ENCODE peak calls at places on chromosomes 11 and 22, in four cellular contexts. E is fibroblast of lung, F is bronchial epithelial cell, K is BJ. D is an unnamed sample.

GRCh38 chr22:18075101-18075730 is 2.6 kb upstream of the PEX26 start:
- DNase-seq in E (no peak), F (no peak), K (no peak), D (no peak)

GRCh38 chr11:2927851-2928604 is 1.2 kb downstream of the PHLDA2 start:
- DNase-seq in E (peak), F (no peak), K (no peak), D (peak)

GRCh38 chr11:100966366-100966765 is 163.2 kb downstream of the PGR start:
- DNase-seq in E (no peak), F (no peak), K (no peak), D (no peak)

GRCh38 chr11:94376841-94377240 is 24.4 kb downstream of the GPR83 start:
- DNase-seq in E (no peak), F (peak), K (no peak), D (no peak)

GRCh38 chr11:109034341-109034696 is 369.4 kb downstream of the DDX10 start:
- DNase-seq in E (no peak), F (peak), K (no peak), D (no peak)

GRCh38 chr11:75141166-75141565 is 9.7 kb upstream of the SLCO2B1 start:
- DNase-seq in E (no peak), F (no peak), K (no peak), D (no peak)

GRCh38 chr22:43187171-43188099 is 501 bp upstream of the TTLL12 start:
- DNase-seq in E (peak), F (peak), K (peak), D (peak)

GRCh38 chr22:33302049-33302545 is 243.9 kb upstream of the SYN3 start:
- DNase-seq in E (peak), F (peak), K (peak), D (peak)

GRCh38 chr22:25453557-25453956 is 110.9 kb upstream of the GRK3 start:
- DNase-seq in E (no peak), F (no peak), K (no peak), D (no peak)

GRCh38 chr11:111793863-111794262 is 27.7 kb upstream of the PPP2R1B start:
- DNase-seq in E (no peak), F (peak), K (peak), D (peak)
- H3K4me3 ChIP-seq in E (no peak), F (no peak), K (no peak), D (no peak)

GRCh38 chr22:46612904-46613605 is 7.1 kb upstream of the GRAMD4 start:
- DNase-seq in E (peak), F (no peak), K (no peak), D (no peak)

GRCh38 chr22:46613606-46613997 is 6.6 kb upstream of the GRAMD4 start:
- DNase-seq in E (peak), F (no peak), K (no peak), D (no peak)

GRCh38 chr22:46611189-46611588 is 9.0 kb upstream of the GRAMD4 start:
- DNase-seq in E (no peak), F (no peak), K (no peak), D (no peak)

GRCh38 chr22:46614070-46614931 is 5.9 kb upstream of the GRAMD4 start:
- DNase-seq in E (no peak), F (no peak), K (no peak), D (no peak)

DNA sequence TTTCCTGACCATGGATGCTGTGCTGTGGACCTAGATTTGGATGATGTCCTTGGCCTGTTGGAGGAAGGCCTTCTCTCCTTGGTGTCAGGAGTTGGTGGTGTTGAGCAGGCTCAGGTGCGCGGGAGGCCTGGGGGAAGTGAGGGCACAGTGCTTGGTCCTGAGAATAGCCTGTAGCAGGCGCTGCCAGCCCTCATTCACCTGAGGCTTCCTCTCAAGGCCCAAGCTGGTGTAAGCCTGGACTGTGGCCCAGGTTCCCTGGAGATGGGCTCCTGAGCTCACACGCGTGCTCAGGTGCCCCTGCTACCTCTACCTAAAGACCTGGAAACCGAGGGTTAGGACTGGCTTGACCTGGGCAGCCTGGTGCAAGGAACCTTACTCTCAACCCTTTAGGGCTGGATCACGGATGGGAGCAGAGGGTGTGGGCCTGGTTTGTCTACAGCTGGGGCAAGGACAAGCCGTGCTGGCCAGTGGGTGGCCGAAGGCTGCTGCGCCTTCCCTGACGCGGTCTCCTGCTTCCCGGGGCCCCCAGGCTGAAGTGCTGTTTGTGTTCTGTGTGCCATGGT is 7.8 kb upstream of the GRAMD4 start:
- DNase-seq in E (no peak), F (no peak), K (no peak), D (no peak)
- TF ChIP-seq CTCF in E (no peak), F (no peak), K (no peak), D (no peak)

DNA sequence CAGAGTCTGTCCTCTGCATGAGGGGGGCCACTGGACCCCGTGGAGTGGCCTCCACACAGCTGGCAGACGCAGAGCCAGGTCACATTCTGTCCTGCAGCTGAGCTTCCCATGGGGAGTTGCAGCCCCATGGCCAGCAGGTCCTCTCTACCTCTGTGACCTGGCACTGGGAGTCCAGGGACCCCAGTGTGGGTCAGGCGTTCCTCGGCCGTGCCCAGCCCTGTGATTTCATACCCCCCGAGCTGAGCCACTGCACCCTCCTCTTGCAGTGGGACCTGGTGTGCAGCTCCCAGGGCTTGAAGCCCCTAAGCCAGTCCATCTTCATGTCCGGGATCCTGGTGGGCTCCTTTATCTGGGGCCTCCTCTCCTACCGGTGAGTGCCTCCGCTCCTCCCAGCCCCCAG is 32.2 kb upstream of the SLC22A12 start:
- DNase-seq in E (no peak), F (no peak), K (no peak), D (no peak)
- H3K4me3 ChIP-seq in E (no peak), F (no peak), K (no peak), D (no peak)

GRCh38 chr11:15852179-15852578 is 504.2 kb downstream of the SOX6 start:
- DNase-seq in E (peak), F (peak), K (no peak), D (peak)
- TF ChIP-seq CTCF in E (peak), F (peak), K (peak), D (peak)

GRCh38 chr11:132114743-132115142 is 744.3 kb downstream of the NTM start:
- DNase-seq in E (no peak), F (no peak), K (no peak), D (no peak)
- H3K4me3 ChIP-seq in E (no peak), F (no peak), K (no peak), D (no peak)

GRCh38 chr11:3970101-3970500 is 114.6 kb downstream of the STIM1 start:
- DNase-seq in E (no peak), F (no peak), K (no peak), D (no peak)

GRCh38 chr11:3972431-3972830 is 117.0 kb downstream of the STIM1 start:
- DNase-seq in E (no peak), F (peak), K (no peak), D (no peak)

GRCh38 chr11:3969200-3969599 is 113.7 kb downstream of the STIM1 start:
- DNase-seq in E (no peak), F (no peak), K (no peak), D (no peak)

GRCh38 chr11:3969613-3970012 is 114.1 kb downstream of the STIM1 start:
- DNase-seq in E (no peak), F (no peak), K (no peak), D (no peak)

DNA sequence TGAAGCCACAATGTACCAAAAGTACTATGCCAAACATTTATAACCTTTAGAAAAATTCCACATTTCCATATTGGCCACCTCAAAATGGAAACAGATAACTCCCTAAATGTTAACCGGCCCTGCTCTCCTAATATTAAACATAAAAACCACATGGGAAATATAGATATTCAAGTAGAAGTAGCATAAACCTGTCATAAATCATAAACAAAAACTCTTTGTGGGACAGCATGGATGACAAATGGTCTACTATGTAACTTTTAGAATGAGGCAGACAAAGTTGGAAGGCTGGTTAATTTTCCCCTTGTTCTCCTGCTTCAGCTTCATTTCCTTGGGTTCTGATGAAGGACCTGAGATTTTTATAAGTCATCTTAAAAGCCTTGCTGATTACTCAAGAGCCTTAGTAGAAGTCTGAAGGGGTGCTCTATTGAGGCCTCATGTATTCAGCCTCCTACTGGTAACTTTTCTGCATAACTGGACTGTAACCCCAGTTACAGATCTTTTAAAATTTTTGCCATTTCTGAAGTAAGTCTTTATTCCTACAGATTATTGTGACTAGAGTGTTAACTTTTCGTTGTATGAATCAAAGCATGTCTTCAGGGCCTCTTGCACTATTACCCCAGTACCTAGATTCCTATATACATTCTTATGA is 116.4 kb downstream of the STIM1 start:
- DNase-seq in E (peak), F (peak), K (no peak), D (peak)
- TF ChIP-seq CTCF in E (peak), F (peak), K (peak), D (peak)

DNA sequence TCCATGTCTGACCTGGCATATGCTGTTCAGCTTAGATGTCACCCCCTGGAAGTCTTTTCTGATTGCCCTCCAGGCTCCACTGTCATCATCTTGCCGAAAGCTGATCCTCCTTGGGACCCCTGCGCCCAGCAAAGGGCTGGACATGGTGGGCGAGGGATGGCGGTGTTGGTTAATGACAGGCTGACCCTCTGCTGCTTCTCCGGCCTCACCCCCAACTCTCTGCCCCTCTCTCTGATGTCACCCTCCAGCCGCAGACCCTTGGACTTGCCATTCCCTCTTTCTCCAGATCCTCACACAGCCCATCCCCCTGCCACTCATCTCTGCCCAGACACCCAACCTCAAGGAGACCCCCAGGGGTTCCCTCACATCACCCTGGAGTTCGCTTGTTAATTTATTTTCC is 2.3 kb downstream of the EHBP1L1 start:
- DNase-seq in E (no peak), F (no peak), K (no peak), D (no peak)
- H3K4me3 ChIP-seq in E (no peak), F (no peak), K (no peak), D (peak)

GRCh38 chr11:131737357-131737756 is 366.9 kb downstream of the NTM start:
- DNase-seq in E (peak), F (no peak), K (no peak), D (peak)
- TF ChIP-seq CTCF in E (peak), F (no peak), K (peak), D (peak)

GRCh38 chr11:67397986-67398660 is 3.5 kb downstream of the PPP1CA start:
- DNase-seq in E (no peak), F (no peak), K (no peak), D (no peak)

GRCh38 chr11:67397536-67397935 is 4.1 kb downstream of the PPP1CA start:
- DNase-seq in E (no peak), F (no peak), K (no peak), D (no peak)

GRCh38 chr11:67400942-67401494 is 640 bp downstream of the PPP1CA start:
- DNase-seq in E (no peak), F (no peak), K (no peak), D (no peak)

GRCh38 chr11:67400251-67400941 is 1.3 kb downstream of the PPP1CA start:
- DNase-seq in E (no peak), F (no peak), K (no peak), D (no peak)

DNA sequence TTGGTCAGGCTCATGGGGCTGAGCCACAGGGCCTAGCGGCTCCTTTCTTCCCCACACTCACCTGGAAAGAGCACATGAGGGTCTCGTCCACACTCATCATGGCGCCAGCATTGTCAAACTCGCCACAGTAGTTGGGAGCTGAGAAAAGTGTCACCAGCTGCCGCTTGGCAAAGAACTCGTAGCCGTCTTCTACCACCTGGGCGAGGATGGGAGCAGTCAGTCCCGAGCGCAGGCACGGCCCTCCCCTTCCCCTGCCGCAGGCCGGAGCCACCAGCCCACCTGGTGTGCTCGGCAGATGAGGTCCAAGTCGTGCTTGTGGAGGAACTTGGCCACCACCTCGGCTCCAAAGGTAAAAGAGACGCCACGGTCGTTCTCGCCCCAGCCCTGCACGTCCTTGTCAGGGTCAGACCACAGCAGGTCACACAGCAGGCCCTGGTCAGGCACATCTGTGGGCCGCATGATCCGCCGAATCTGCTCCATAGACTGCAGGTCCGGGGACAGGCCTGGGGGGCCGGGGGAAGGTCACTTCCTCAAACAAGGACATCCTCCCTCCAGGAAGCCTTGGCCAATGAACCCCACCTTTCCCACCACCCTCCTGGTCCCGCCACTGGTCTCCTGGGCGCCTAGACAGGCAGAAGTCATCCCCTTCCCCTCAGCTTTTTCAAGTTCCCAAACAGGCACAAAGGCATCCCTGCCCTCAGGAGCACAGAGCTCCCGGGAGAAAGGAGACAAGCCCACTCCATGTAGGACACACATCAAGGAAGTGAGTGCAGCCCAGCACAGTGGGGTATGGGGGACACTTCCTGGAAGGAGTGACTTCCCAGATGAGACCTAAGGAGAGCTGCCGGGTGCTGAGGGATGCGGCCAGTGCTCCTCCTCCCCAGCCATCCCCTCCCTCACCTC is 2.7 kb downstream of the PPP1CA start:
- DNase-seq in E (no peak), F (no peak), K (no peak), D (no peak)
- H3K4me3 ChIP-seq in E (no peak), F (no peak), K (no peak), D (no peak)